ENCODE peak calls at places on chromosomes 6 and 20, in ten cellular contexts. One of them, this sample, is unnamed.

GRCh38 chr6:121823437-121823851 is 388.0 kb downstream of the GJA1 start:
- DNase-seq in GM23338: peak; percentile 84
- DNase-seq in dorsolateral prefrontal cortex: no peak
- DNase-seq in heart right ventricle: no peak
- DNase-seq in pancreas: no peak
- DNase-seq in stomach: no peak
- DNase-seq in cardiac muscle cell: peak; percentile 45
- DNase-seq in CD8-positive, alpha-beta memory T cell: no peak
- DNase-seq in DND-41: no peak
- DNase-seq in fibroblast of lung: peak; percentile 89
- DNase-seq in this sample: no peak

GRCh38 chr6:10146723-10147451 is 268.0 kb downstream of the TFAP2A start:
- DNase-seq in GM23338: peak; percentile 84
- DNase-seq in dorsolateral prefrontal cortex: peak; percentile 56
- DNase-seq in heart right ventricle: no peak
- DNase-seq in pancreas: no peak
- DNase-seq in stomach: no peak
- DNase-seq in cardiac muscle cell: peak; percentile 39
- DNase-seq in CD8-positive, alpha-beta memory T cell: no peak
- DNase-seq in DND-41: peak; percentile 24
- DNase-seq in fibroblast of lung: peak; percentile 14
- DNase-seq in this sample: no peak

GRCh38 chr20:10447028-10447427 is 11.9 kb downstream of the SLX4IP start:
- DNase-seq in GM23338: no peak
- DNase-seq in dorsolateral prefrontal cortex: no peak
- DNase-seq in heart right ventricle: no peak
- DNase-seq in pancreas: no peak
- DNase-seq in stomach: peak; percentile 30
- DNase-seq in cardiac muscle cell: no peak
- DNase-seq in CD8-positive, alpha-beta memory T cell: peak; percentile 32
- DNase-seq in DND-41: peak; percentile 85
- DNase-seq in fibroblast of lung: peak; percentile 82
- DNase-seq in this sample: no peak

GRCh38 chr6:82690283-82690682 is 326.7 kb downstream of the TPBG start:
- DNase-seq in GM23338: no peak
- DNase-seq in dorsolateral prefrontal cortex: no peak
- DNase-seq in heart right ventricle: no peak
- DNase-seq in pancreas: no peak
- DNase-seq in stomach: no peak
- DNase-seq in cardiac muscle cell: no peak
- DNase-seq in CD8-positive, alpha-beta memory T cell: no peak
- DNase-seq in DND-41: no peak
- DNase-seq in fibroblast of lung: no peak
- DNase-seq in this sample: no peak

GRCh38 chr20:25553819-25554296 is 31.5 kb downstream of the NINL start:
- DNase-seq in GM23338: no peak
- DNase-seq in dorsolateral prefrontal cortex: peak; percentile 48
- DNase-seq in heart right ventricle: no peak
- DNase-seq in pancreas: no peak
- DNase-seq in stomach: no peak
- DNase-seq in cardiac muscle cell: no peak
- DNase-seq in CD8-positive, alpha-beta memory T cell: no peak
- DNase-seq in DND-41: no peak
- DNase-seq in fibroblast of lung: peak; percentile 23
- DNase-seq in this sample: no peak

GRCh38 chr20:43458422-43458924 is 777 bp downstream of the SRSF6 start:
- DNase-seq in GM23338: peak; percentile 34
- DNase-seq in dorsolateral prefrontal cortex: no peak
- DNase-seq in heart right ventricle: no peak
- DNase-seq in pancreas: no peak
- DNase-seq in stomach: no peak
- DNase-seq in cardiac muscle cell: no peak
- DNase-seq in CD8-positive, alpha-beta memory T cell: no peak
- DNase-seq in DND-41: no peak
- DNase-seq in fibroblast of lung: peak; percentile 23
- DNase-seq in this sample: no peak

GRCh38 chr20:50625986-50626677 is 65.2 kb downstream of the RIPOR3 start:
- DNase-seq in GM23338: peak; percentile 95
- DNase-seq in dorsolateral prefrontal cortex: no peak
- DNase-seq in heart right ventricle: peak; percentile 72
- DNase-seq in pancreas: no peak
- DNase-seq in stomach: peak; percentile 51
- DNase-seq in cardiac muscle cell: peak; percentile 71
- DNase-seq in CD8-positive, alpha-beta memory T cell: no peak
- DNase-seq in DND-41: peak; percentile 42
- DNase-seq in fibroblast of lung: peak; percentile 23
- DNase-seq in this sample: no peak

GRCh38 chr6:23980965-23981364 is 145.1 kb upstream of the NRSN1 start:
- DNase-seq in GM23338: no peak
- DNase-seq in dorsolateral prefrontal cortex: no peak
- DNase-seq in heart right ventricle: no peak
- DNase-seq in pancreas: no peak
- DNase-seq in stomach: no peak
- DNase-seq in cardiac muscle cell: no peak
- DNase-seq in CD8-positive, alpha-beta memory T cell: no peak
- DNase-seq in DND-41: no peak
- DNase-seq in fibroblast of lung: peak; percentile 77
- DNase-seq in this sample: no peak

GRCh38 chr6:167824591-167825041 is 2.1 kb upstream of the AFDN start:
- DNase-seq in GM23338: no peak
- DNase-seq in dorsolateral prefrontal cortex: peak; percentile 53
- DNase-seq in heart right ventricle: no peak
- DNase-seq in pancreas: no peak
- DNase-seq in stomach: no peak
- DNase-seq in cardiac muscle cell: no peak
- DNase-seq in CD8-positive, alpha-beta memory T cell: no peak
- DNase-seq in DND-41: no peak
- DNase-seq in fibroblast of lung: peak; percentile 63
- DNase-seq in this sample: no peak

DNA sequence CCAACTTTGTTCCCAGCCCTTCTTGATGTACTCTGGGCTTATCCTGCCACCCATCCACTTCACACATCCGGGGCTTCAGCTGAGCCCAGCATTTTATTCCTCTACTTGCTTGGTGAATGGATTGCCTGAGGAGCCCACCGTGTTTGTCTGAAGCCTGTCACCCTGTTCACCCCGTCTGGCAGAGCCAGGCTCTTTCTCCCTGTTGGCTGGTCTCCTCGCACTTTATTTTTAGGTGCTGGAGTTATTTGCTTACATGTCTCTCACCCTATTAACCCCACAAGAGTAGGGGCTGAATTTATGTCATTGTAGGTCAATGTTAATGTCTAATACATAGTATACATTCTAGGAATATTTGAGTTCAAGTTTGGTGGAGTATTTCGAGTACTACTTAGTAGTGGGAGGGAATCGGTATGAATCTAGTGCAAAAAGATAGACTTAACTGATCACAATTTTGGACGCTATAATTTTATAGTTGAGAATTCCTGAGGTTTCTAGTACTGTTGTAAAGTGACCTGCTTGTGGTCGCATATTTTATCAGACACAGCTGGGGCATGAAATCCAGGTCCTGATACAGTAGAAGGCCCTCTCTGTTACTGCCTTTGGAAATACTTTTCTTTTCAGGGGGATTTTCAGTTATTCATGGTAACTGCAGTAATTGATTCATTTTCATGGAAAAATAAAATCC is 10.8 kb downstream of the JARID2 start:
- DNase-seq in GM23338: no peak
- DNase-seq in dorsolateral prefrontal cortex: no peak
- DNase-seq in heart right ventricle: no peak
- DNase-seq in pancreas: no peak
- DNase-seq in stomach: no peak
- DNase-seq in cardiac muscle cell: no peak
- DNase-seq in CD8-positive, alpha-beta memory T cell: no peak
- DNase-seq in DND-41: no peak
- DNase-seq in fibroblast of lung: peak; percentile 56
- DNase-seq in this sample: no peak
- H3K4me3 ChIP-seq in GM23338: peak overlapping the region; percentile 83
- H3K4me3 ChIP-seq in dorsolateral prefrontal cortex: no peak overlapping the region
- H3K4me3 ChIP-seq in heart right ventricle: no peak overlapping the region
- H3K4me3 ChIP-seq in pancreas: no peak overlapping the region
- H3K4me3 ChIP-seq in stomach: no peak overlapping the region
- H3K4me3 ChIP-seq in cardiac muscle cell: no peak overlapping the region
- H3K4me3 ChIP-seq in CD8-positive, alpha-beta memory T cell: no peak overlapping the region
- H3K4me3 ChIP-seq in DND-41: no peak overlapping the region
- H3K4me3 ChIP-seq in fibroblast of lung: no peak overlapping the region
- H3K4me3 ChIP-seq in this sample: no peak overlapping the region

DNA sequence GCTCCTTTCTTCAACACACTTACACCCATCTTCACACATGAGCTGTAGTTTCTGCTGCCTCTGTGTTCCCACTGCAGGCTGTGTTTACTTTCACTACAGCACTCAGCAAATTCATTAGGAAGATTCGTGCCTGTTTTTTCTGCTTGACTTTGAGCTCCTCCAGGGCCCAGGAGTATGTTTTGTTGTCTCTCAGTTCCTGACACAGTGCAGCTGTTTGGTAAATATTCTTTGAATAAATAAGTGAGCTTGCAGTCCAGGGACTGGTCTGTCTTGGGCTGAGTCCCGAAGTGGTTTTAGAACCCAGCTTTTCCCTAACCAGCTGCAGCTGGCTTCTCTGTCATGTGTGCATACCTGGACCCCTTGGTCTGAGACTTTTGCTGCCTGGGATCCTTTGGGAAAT is 46.6 kb upstream of the CCN6 start:
- DNase-seq in GM23338: no peak
- DNase-seq in dorsolateral prefrontal cortex: no peak
- DNase-seq in heart right ventricle: no peak
- DNase-seq in pancreas: no peak
- DNase-seq in stomach: no peak
- DNase-seq in cardiac muscle cell: no peak
- DNase-seq in CD8-positive, alpha-beta memory T cell: no peak
- DNase-seq in DND-41: no peak
- DNase-seq in fibroblast of lung: no peak
- DNase-seq in this sample: no peak
- H3K27ac ChIP-seq in GM23338: no peak overlapping the region
- H3K27ac ChIP-seq in dorsolateral prefrontal cortex: no peak overlapping the region
- H3K27ac ChIP-seq in heart right ventricle: no peak overlapping the region
- H3K27ac ChIP-seq in pancreas: no peak overlapping the region
- H3K27ac ChIP-seq in stomach: no peak overlapping the region
- H3K27ac ChIP-seq in cardiac muscle cell: no peak overlapping the region
- H3K27ac ChIP-seq in CD8-positive, alpha-beta memory T cell: no peak overlapping the region
- H3K27ac ChIP-seq in DND-41: no peak overlapping the region
- H3K27ac ChIP-seq in fibroblast of lung: no peak overlapping the region
- H3K27ac ChIP-seq in this sample: no peak overlapping the region

GRCh38 chr20:56414842-56415765 is 3.0 kb downstream of the CASS4 start:
- DNase-seq in GM23338: no peak
- DNase-seq in dorsolateral prefrontal cortex: no peak
- DNase-seq in heart right ventricle: no peak
- DNase-seq in pancreas: no peak
- DNase-seq in stomach: no peak
- DNase-seq in cardiac muscle cell: no peak
- DNase-seq in CD8-positive, alpha-beta memory T cell: peak; percentile 27
- DNase-seq in DND-41: no peak
- DNase-seq in fibroblast of lung: peak; percentile 86
- DNase-seq in this sample: no peak

GRCh38 chr20:56420028-56420427 is 8.0 kb downstream of the CASS4 start:
- DNase-seq in GM23338: no peak
- DNase-seq in dorsolateral prefrontal cortex: no peak
- DNase-seq in heart right ventricle: no peak
- DNase-seq in pancreas: no peak
- DNase-seq in stomach: no peak
- DNase-seq in cardiac muscle cell: no peak
- DNase-seq in CD8-positive, alpha-beta memory T cell: no peak
- DNase-seq in DND-41: no peak
- DNase-seq in fibroblast of lung: no peak
- DNase-seq in this sample: no peak

GRCh38 chr20:56418385-56418861 is 6.4 kb downstream of the CASS4 start:
- DNase-seq in GM23338: no peak
- DNase-seq in dorsolateral prefrontal cortex: no peak
- DNase-seq in heart right ventricle: no peak
- DNase-seq in pancreas: no peak
- DNase-seq in stomach: no peak
- DNase-seq in cardiac muscle cell: no peak
- DNase-seq in CD8-positive, alpha-beta memory T cell: no peak
- DNase-seq in DND-41: no peak
- DNase-seq in fibroblast of lung: no peak
- DNase-seq in this sample: no peak

GRCh38 chr20:56417911-56418310 is 5.9 kb downstream of the CASS4 start:
- DNase-seq in GM23338: no peak
- DNase-seq in dorsolateral prefrontal cortex: no peak
- DNase-seq in heart right ventricle: no peak
- DNase-seq in pancreas: no peak
- DNase-seq in stomach: no peak
- DNase-seq in cardiac muscle cell: no peak
- DNase-seq in CD8-positive, alpha-beta memory T cell: no peak
- DNase-seq in DND-41: no peak
- DNase-seq in fibroblast of lung: peak; percentile 53
- DNase-seq in this sample: no peak

DNA sequence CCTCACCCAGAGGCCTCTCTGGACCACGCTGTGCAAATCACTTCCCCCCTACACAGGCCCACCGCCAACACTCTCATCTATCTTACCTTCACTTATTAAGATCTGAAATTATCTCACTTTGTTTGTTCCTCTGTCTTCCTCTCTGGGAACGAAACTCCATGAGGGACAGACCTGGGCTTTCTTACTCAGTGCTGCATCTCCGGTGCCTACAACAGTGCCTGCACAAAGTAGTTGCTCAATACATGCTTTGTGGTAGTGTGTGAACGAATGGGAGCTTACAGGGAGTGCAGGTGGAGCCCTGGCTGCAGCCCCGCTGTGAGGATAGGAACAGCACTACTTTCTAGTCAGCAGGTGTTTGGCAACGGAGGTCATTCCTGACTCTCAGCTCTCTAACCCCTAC is 5.3 kb downstream of the CASS4 start:
- DNase-seq in GM23338: no peak
- DNase-seq in dorsolateral prefrontal cortex: no peak
- DNase-seq in heart right ventricle: no peak
- DNase-seq in pancreas: no peak
- DNase-seq in stomach: no peak
- DNase-seq in cardiac muscle cell: no peak
- DNase-seq in CD8-positive, alpha-beta memory T cell: no peak
- DNase-seq in DND-41: no peak
- DNase-seq in fibroblast of lung: no peak
- DNase-seq in this sample: no peak
- H3K4me3 ChIP-seq in GM23338: no peak overlapping the region
- H3K4me3 ChIP-seq in dorsolateral prefrontal cortex: no peak overlapping the region
- H3K4me3 ChIP-seq in heart right ventricle: no peak overlapping the region
- H3K4me3 ChIP-seq in pancreas: no peak overlapping the region
- H3K4me3 ChIP-seq in stomach: no peak overlapping the region
- H3K4me3 ChIP-seq in cardiac muscle cell: no peak overlapping the region
- H3K4me3 ChIP-seq in CD8-positive, alpha-beta memory T cell: no peak overlapping the region
- H3K4me3 ChIP-seq in DND-41: no peak overlapping the region
- H3K4me3 ChIP-seq in fibroblast of lung: no peak overlapping the region
- H3K4me3 ChIP-seq in this sample: no peak overlapping the region

GRCh38 chr6:55541024-55541423 is 38.0 kb downstream of the HMGCLL1 start:
- DNase-seq in GM23338: no peak
- DNase-seq in dorsolateral prefrontal cortex: no peak
- DNase-seq in heart right ventricle: no peak
- DNase-seq in pancreas: no peak
- DNase-seq in stomach: no peak
- DNase-seq in cardiac muscle cell: no peak
- DNase-seq in CD8-positive, alpha-beta memory T cell: no peak
- DNase-seq in DND-41: no peak
- DNase-seq in fibroblast of lung: no peak
- DNase-seq in this sample: no peak

GRCh38 chr6:55543633-55544309 is 35.2 kb downstream of the HMGCLL1 start:
- DNase-seq in GM23338: peak; percentile 64
- DNase-seq in dorsolateral prefrontal cortex: no peak
- DNase-seq in heart right ventricle: no peak
- DNase-seq in pancreas: no peak
- DNase-seq in stomach: no peak
- DNase-seq in cardiac muscle cell: peak; percentile 24
- DNase-seq in CD8-positive, alpha-beta memory T cell: no peak
- DNase-seq in DND-41: no peak
- DNase-seq in fibroblast of lung: no peak
- DNase-seq in this sample: no peak

GRCh38 chr6:55545791-55546190 is 33.2 kb downstream of the HMGCLL1 start:
- DNase-seq in GM23338: no peak
- DNase-seq in dorsolateral prefrontal cortex: no peak
- DNase-seq in heart right ventricle: no peak
- DNase-seq in pancreas: no peak
- DNase-seq in stomach: no peak
- DNase-seq in cardiac muscle cell: no peak
- DNase-seq in CD8-positive, alpha-beta memory T cell: no peak
- DNase-seq in DND-41: no peak
- DNase-seq in fibroblast of lung: no peak
- DNase-seq in this sample: no peak
- H3K27ac ChIP-seq in GM23338: no peak overlapping the region
- H3K27ac ChIP-seq in dorsolateral prefrontal cortex: no peak overlapping the region
- H3K27ac ChIP-seq in heart right ventricle: no peak overlapping the region
- H3K27ac ChIP-seq in pancreas: no peak overlapping the region
- H3K27ac ChIP-seq in stomach: no peak overlapping the region
- H3K27ac ChIP-seq in cardiac muscle cell: no peak overlapping the region
- H3K27ac ChIP-seq in CD8-positive, alpha-beta memory T cell: no peak overlapping the region
- H3K27ac ChIP-seq in DND-41: no peak overlapping the region
- H3K27ac ChIP-seq in fibroblast of lung: no peak overlapping the region
- H3K27ac ChIP-seq in this sample: no peak overlapping the region